ENCODE peak calls at places on chromosomes 6 and 20, in eight cellular contexts. One of them, this sample, is unnamed.

GRCh38 chr6:124962617-124963415 is 579 bp downstream of the RNF217 start:
- DNase-seq in GM23248: peak; percentile 65
- DNase-seq in dermis blood vessel endothelial cell: peak; percentile 59
- DNase-seq in naive thymus-derived CD8-positive, alpha-beta T cell: no peak
- DNase-seq in ovary: peak; percentile 69
- DNase-seq in hepatic stellate cell: peak; percentile 31
- DNase-seq in NCI-H345: peak; percentile 58
- DNase-seq in Calu3: peak; percentile 50
- DNase-seq in this sample: peak; percentile 57

GRCh38 chr6:164266851-164267250 is 852.3 kb downstream of the QKI start:
- DNase-seq in GM23248: no peak
- DNase-seq in Calu3: no peak
- DNase-seq in ovary: no peak
- DNase-seq in dermis blood vessel endothelial cell: no peak
- DNase-seq in hepatic stellate cell: no peak
- DNase-seq in naive thymus-derived CD8-positive, alpha-beta T cell: no peak
- DNase-seq in NCI-H345: no peak
- DNase-seq in this sample: no peak

GRCh38 chr20:63132715-63133471 is 83.0 kb downstream of the YTHDF1 start:
- DNase-seq in ovary: no peak
- DNase-seq in Calu3: no peak
- DNase-seq in naive thymus-derived CD8-positive, alpha-beta T cell: no peak
- DNase-seq in NCI-H345: no peak
- DNase-seq in dermis blood vessel endothelial cell: no peak
- DNase-seq in GM23248: no peak
- DNase-seq in hepatic stellate cell: no peak
- DNase-seq in this sample: no peak

GRCh38 chr6:105985816-105986632 is 100.1 kb upstream of the PRDM1 start:
- DNase-seq in GM23248: no peak
- DNase-seq in dermis blood vessel endothelial cell: no peak
- DNase-seq in hepatic stellate cell: peak; percentile 53
- DNase-seq in NCI-H345: no peak
- DNase-seq in ovary: no peak
- DNase-seq in naive thymus-derived CD8-positive, alpha-beta T cell: no peak
- DNase-seq in Calu3: no peak
- DNase-seq in this sample: no peak

GRCh38 chr6:14804444-14805210 is 441.2 kb upstream of the JARID2 start:
- DNase-seq in ovary: peak; percentile 88
- DNase-seq in hepatic stellate cell: peak; percentile 83
- DNase-seq in dermis blood vessel endothelial cell: peak; percentile 26
- DNase-seq in GM23248: peak; percentile 67
- DNase-seq in NCI-H345: peak; percentile 67
- DNase-seq in naive thymus-derived CD8-positive, alpha-beta T cell: no peak
- DNase-seq in Calu3: peak; percentile 65
- DNase-seq in this sample: peak; percentile 92

GRCh38 chr20:63083831-63084562 is 77.2 kb upstream of the BHLHE23 start:
- DNase-seq in hepatic stellate cell: no peak
- DNase-seq in dermis blood vessel endothelial cell: no peak
- DNase-seq in NCI-H345: no peak
- DNase-seq in ovary: no peak
- DNase-seq in Calu3: peak; percentile 72
- DNase-seq in naive thymus-derived CD8-positive, alpha-beta T cell: no peak
- DNase-seq in GM23248: no peak
- DNase-seq in this sample: no peak

GRCh38 chr6:76856065-76856464 is 607.2 kb downstream of the HTR1B start:
- DNase-seq in dermis blood vessel endothelial cell: no peak
- DNase-seq in Calu3: no peak
- DNase-seq in naive thymus-derived CD8-positive, alpha-beta T cell: no peak
- DNase-seq in GM23248: no peak
- DNase-seq in hepatic stellate cell: no peak
- DNase-seq in NCI-H345: no peak
- DNase-seq in ovary: no peak
- DNase-seq in this sample: no peak

GRCh38 chr6:161809991-161810390 is 536.1 kb upstream of the AGPAT4 start:
- DNase-seq in NCI-H345: no peak
- DNase-seq in ovary: no peak
- DNase-seq in Calu3: no peak
- DNase-seq in hepatic stellate cell: no peak
- DNase-seq in dermis blood vessel endothelial cell: no peak
- DNase-seq in naive thymus-derived CD8-positive, alpha-beta T cell: no peak
- DNase-seq in GM23248: no peak
- DNase-seq in this sample: no peak

GRCh38 chr6:38035478-38035877 is 216.0 kb downstream of the ZFAND3 start:
- DNase-seq in ovary: no peak
- DNase-seq in naive thymus-derived CD8-positive, alpha-beta T cell: no peak
- DNase-seq in Calu3: no peak
- DNase-seq in NCI-H345: no peak
- DNase-seq in dermis blood vessel endothelial cell: no peak
- DNase-seq in GM23248: peak; percentile 44
- DNase-seq in hepatic stellate cell: no peak
- DNase-seq in this sample: no peak

GRCh38 chr6:44932651-44933091 is 395.5 kb upstream of the RUNX2 start:
- DNase-seq in NCI-H345: no peak
- DNase-seq in GM23248: no peak
- DNase-seq in hepatic stellate cell: no peak
- DNase-seq in ovary: no peak
- DNase-seq in dermis blood vessel endothelial cell: no peak
- DNase-seq in naive thymus-derived CD8-positive, alpha-beta T cell: peak; percentile 35
- DNase-seq in Calu3: no peak
- DNase-seq in this sample: no peak

GRCh38 chr20:49132995-49133451 is 55.1 kb downstream of the STAU1 start:
- DNase-seq in ovary: peak; percentile 37
- DNase-seq in naive thymus-derived CD8-positive, alpha-beta T cell: no peak
- DNase-seq in Calu3: peak; percentile 62
- DNase-seq in dermis blood vessel endothelial cell: peak; percentile 86
- DNase-seq in hepatic stellate cell: peak; percentile 66
- DNase-seq in GM23248: peak; percentile 84
- DNase-seq in NCI-H345: peak; percentile 15
- DNase-seq in this sample: no peak

GRCh38 chr6:130453230-130453629 is 87.4 kb downstream of the TMEM200A start:
- DNase-seq in naive thymus-derived CD8-positive, alpha-beta T cell: no peak
- DNase-seq in NCI-H345: no peak
- DNase-seq in GM23248: peak; percentile 80
- DNase-seq in dermis blood vessel endothelial cell: peak; percentile 3
- DNase-seq in ovary: no peak
- DNase-seq in Calu3: no peak
- DNase-seq in hepatic stellate cell: peak; percentile 27
- DNase-seq in this sample: no peak

GRCh38 chr6:56211724-56212123 is 35.7 kb downstream of the COL21A1 start:
- DNase-seq in naive thymus-derived CD8-positive, alpha-beta T cell: no peak
- DNase-seq in dermis blood vessel endothelial cell: no peak
- DNase-seq in NCI-H345: no peak
- DNase-seq in ovary: no peak
- DNase-seq in hepatic stellate cell: no peak
- DNase-seq in Calu3: no peak
- DNase-seq in GM23248: no peak
- DNase-seq in this sample: no peak

GRCh38 chr6:147173140-147173539 is 31.1 kb upstream of the STXBP5 start:
- DNase-seq in hepatic stellate cell: no peak
- DNase-seq in ovary: no peak
- DNase-seq in GM23248: no peak
- DNase-seq in naive thymus-derived CD8-positive, alpha-beta T cell: no peak
- DNase-seq in Calu3: no peak
- DNase-seq in NCI-H345: no peak
- DNase-seq in dermis blood vessel endothelial cell: no peak
- DNase-seq in this sample: no peak

GRCh38 chr6:37943436-37944058 is 124.0 kb downstream of the ZFAND3 start:
- DNase-seq in Calu3: no peak
- DNase-seq in hepatic stellate cell: no peak
- DNase-seq in GM23248: no peak
- DNase-seq in NCI-H345: no peak
- DNase-seq in dermis blood vessel endothelial cell: no peak
- DNase-seq in naive thymus-derived CD8-positive, alpha-beta T cell: no peak
- DNase-seq in ovary: no peak
- DNase-seq in this sample: no peak

GRCh38 chr6:73157870-73158269 is 67.4 kb downstream of the KHDC1L start:
- DNase-seq in Calu3: no peak
- DNase-seq in GM23248: no peak
- DNase-seq in ovary: no peak
- DNase-seq in dermis blood vessel endothelial cell: no peak
- DNase-seq in NCI-H345: no peak
- DNase-seq in hepatic stellate cell: no peak
- DNase-seq in naive thymus-derived CD8-positive, alpha-beta T cell: no peak
- DNase-seq in this sample: no peak

GRCh38 chr6:111543913-111544435 is 61.0 kb upstream of the REV3L start:
- DNase-seq in ovary: no peak
- DNase-seq in NCI-H345: no peak
- DNase-seq in Calu3: no peak
- DNase-seq in dermis blood vessel endothelial cell: no peak
- DNase-seq in GM23248: no peak
- DNase-seq in naive thymus-derived CD8-positive, alpha-beta T cell: no peak
- DNase-seq in hepatic stellate cell: no peak
- DNase-seq in this sample: no peak

GRCh38 chr6:2823104-2823850 is 18.4 kb downstream of the SERPINB1 start:
- DNase-seq in GM23248: peak; percentile 13
- DNase-seq in Calu3: no peak
- DNase-seq in ovary: no peak
- DNase-seq in dermis blood vessel endothelial cell: no peak
- DNase-seq in NCI-H345: no peak
- DNase-seq in hepatic stellate cell: no peak
- DNase-seq in naive thymus-derived CD8-positive, alpha-beta T cell: no peak
- DNase-seq in this sample: no peak

GRCh38 chr6:6659600-6660327 is 71.2 kb downstream of the LY86 start:
- DNase-seq in naive thymus-derived CD8-positive, alpha-beta T cell: no peak
- DNase-seq in Calu3: no peak
- DNase-seq in NCI-H345: no peak
- DNase-seq in hepatic stellate cell: no peak
- DNase-seq in GM23248: no peak
- DNase-seq in ovary: no peak
- DNase-seq in dermis blood vessel endothelial cell: no peak
- DNase-seq in this sample: no peak

GRCh38 chr6:42790549-42791181 is 8.8 kb downstream of the BICRAL start:
- DNase-seq in hepatic stellate cell: no peak
- DNase-seq in ovary: no peak
- DNase-seq in Calu3: no peak
- DNase-seq in dermis blood vessel endothelial cell: no peak
- DNase-seq in GM23248: no peak
- DNase-seq in naive thymus-derived CD8-positive, alpha-beta T cell: no peak
- DNase-seq in NCI-H345: peak; percentile 11
- DNase-seq in this sample: peak; percentile 15

GRCh38 chr6:165671222-165671715 is 8.2 kb upstream of the PDE10A start:
- DNase-seq in Calu3: no peak
- DNase-seq in ovary: no peak
- DNase-seq in hepatic stellate cell: no peak
- DNase-seq in GM23248: no peak
- DNase-seq in dermis blood vessel endothelial cell: no peak
- DNase-seq in NCI-H345: no peak
- DNase-seq in naive thymus-derived CD8-positive, alpha-beta T cell: no peak
- DNase-seq in this sample: no peak

GRCh38 chr20:50027611-50028105 is 44.9 kb downstream of the SNAI1 start:
- DNase-seq in GM23248: peak; percentile 95
- DNase-seq in ovary: peak; percentile 50
- DNase-seq in hepatic stellate cell: peak; percentile 98
- DNase-seq in Calu3: peak; percentile 59
- DNase-seq in NCI-H345: no peak
- DNase-seq in naive thymus-derived CD8-positive, alpha-beta T cell: no peak
- DNase-seq in dermis blood vessel endothelial cell: peak; percentile 96
- DNase-seq in this sample: peak; percentile 56

GRCh38 chr6:93454533-93454932 is 35.2 kb upstream of the EPHA7 start:
- DNase-seq in hepatic stellate cell: no peak
- DNase-seq in GM23248: no peak
- DNase-seq in dermis blood vessel endothelial cell: no peak
- DNase-seq in NCI-H345: no peak
- DNase-seq in ovary: no peak
- DNase-seq in naive thymus-derived CD8-positive, alpha-beta T cell: no peak
- DNase-seq in Calu3: no peak
- DNase-seq in this sample: no peak

GRCh38 chr6:51619042-51619799 is 468.2 kb downstream of the PKHD1 start:
- DNase-seq in Calu3: peak; percentile 48
- DNase-seq in ovary: no peak
- DNase-seq in naive thymus-derived CD8-positive, alpha-beta T cell: no peak
- DNase-seq in hepatic stellate cell: no peak
- DNase-seq in NCI-H345: peak; percentile 28
- DNase-seq in GM23248: no peak
- DNase-seq in dermis blood vessel endothelial cell: no peak
- DNase-seq in this sample: no peak

GRCh38 chr6:75114795-75115194 is 91.1 kb downstream of the COL12A1 start:
- DNase-seq in hepatic stellate cell: no peak
- DNase-seq in dermis blood vessel endothelial cell: no peak
- DNase-seq in naive thymus-derived CD8-positive, alpha-beta T cell: no peak
- DNase-seq in GM23248: no peak
- DNase-seq in NCI-H345: no peak
- DNase-seq in Calu3: no peak
- DNase-seq in ovary: no peak
- DNase-seq in this sample: no peak

GRCh38 chr6:71523548-71523947 is 234.9 kb downstream of the OGFRL1 start:
- DNase-seq in hepatic stellate cell: no peak
- DNase-seq in Calu3: no peak
- DNase-seq in GM23248: no peak
- DNase-seq in ovary: no peak
- DNase-seq in naive thymus-derived CD8-positive, alpha-beta T cell: no peak
- DNase-seq in NCI-H345: no peak
- DNase-seq in dermis blood vessel endothelial cell: no peak
- DNase-seq in this sample: no peak